ENCODE peak calls at places on chromosomes 2 and 18, in seven cellular contexts. A is breast epithelium; X is tibial artery; I is GM23248; Q is fibroblast of lung; C is hepatocyte; V is CD8-positive, alpha-beta memory T cell. T is an unnamed sample. For H3K27me3, the result is how much of the 10 kb centered on the place peaks cover.

GRCh38 chr2:82487354-82487753 is 1971.7 kb downstream of the SUCLG1 start:
- DNase-seq in A (no peak), X (no peak), I (no peak), Q (no peak), C (no peak), V (no peak), T (no peak)

GRCh38 chr2:202716953-202717597 is 82.3 kb downstream of the FAM117B start:
- DNase-seq in A (no peak), X (no peak), I (no peak), Q (no peak), C (no peak), V (no peak), T (no peak)

GRCh38 chr2:138212434-138212833 is 248.2 kb downstream of the HNMT start:
- DNase-seq in A (no peak), X (no peak), I (no peak), Q (peak), C (no peak), V (no peak), T (no peak)

GRCh38 chr2:49616800-49617199 is 462.5 kb upstream of the FSHR start:
- DNase-seq in A (no peak), X (no peak), I (peak), Q (peak), C (peak), V (no peak), T (peak)

GRCh38 chr2:134320930-134321329 is 67.1 kb downstream of the MGAT5 start:
- DNase-seq in A (no peak), X (no peak), I (no peak), Q (no peak), C (no peak), V (no peak), T (no peak)

GRCh38 chr2:109458512-109458911 is 155.3 kb downstream of the SEPTIN10 start:
- DNase-seq in A (no peak), X (peak), I (no peak), Q (no peak), C (no peak), V (no peak), T (no peak)

GRCh38 chr2:226115102-226115831 is 684.4 kb downstream of the IRS1 start:
- DNase-seq in A (no peak), X (no peak), I (peak), Q (peak), C (peak), V (no peak), T (no peak)

GRCh38 chr18:25019946-25020345 is 332.0 kb downstream of the ZNF521 start:
- DNase-seq in A (no peak), X (no peak), I (no peak), Q (no peak), C (no peak), V (no peak), T (no peak)

GRCh38 chr2:99921903-99922302 is 220.5 kb downstream of the AFF3 start:
- DNase-seq in A (no peak), X (no peak), I (no peak), Q (no peak), C (no peak), V (no peak), T (no peak)

GRCh38 chr2:62321370-62321769 is 125.5 kb downstream of the B3GNT2 start:
- DNase-seq in A (no peak), X (no peak), I (no peak), Q (no peak), C (no peak), V (no peak), T (no peak)

GRCh38 chr2:232543928-232544631 is 4.6 kb downstream of the CHRNG start:
- DNase-seq in A (no peak), X (no peak), I (no peak), Q (no peak), C (no peak), V (no peak), T (no peak)

GRCh38 chr2:24825883-24826800 is 32.9 kb downstream of the CENPO start:
- DNase-seq in A (no peak), X (peak), I (no peak), Q (peak), C (no peak), V (no peak), T (no peak)

GRCh38 chr2:53632126-53632460 is 135.5 kb upstream of the CHAC2 start:
- DNase-seq in A (no peak), X (no peak), I (no peak), Q (no peak), C (no peak), V (no peak), T (no peak)

GRCh38 chr2:57981369-57981768 is 65.2 kb upstream of the VRK2 start:
- DNase-seq in A (no peak), X (no peak), I (peak), Q (peak), C (no peak), V (no peak), T (no peak)

GRCh38 chr18:69858897-69859296 is 88.8 kb downstream of the CD226 start:
- DNase-seq in A (no peak), X (no peak), I (no peak), Q (no peak), C (no peak), V (no peak), T (no peak)

GRCh38 chr2:228827056-228827455 is 444.0 kb downstream of the PID1 start:
- DNase-seq in A (no peak), X (no peak), I (peak), Q (no peak), C (no peak), V (no peak), T (no peak)

GRCh38 chr2:46388873-46389272 is 90.5 kb upstream of the TMEM247 start:
- DNase-seq in A (no peak), X (no peak), I (no peak), Q (no peak), C (no peak), V (no peak), T (no peak)

GRCh38 chr2:96088340-96089335 is 27.7 kb downstream of the ADRA2B start:
- DNase-seq in A (peak), X (no peak), I (no peak), Q (no peak), C (no peak), V (no peak), T (peak)

GRCh38 chr2:19369341-19369955 is 11.0 kb upstream of the OSR1 start:
- DNase-seq in A (no peak), X (no peak), I (peak), Q (peak), C (no peak), V (no peak), T (peak)

GRCh38 chr2:126406267-126406666 is 249.7 kb upstream of the GYPC start:
- DNase-seq in A (no peak), X (no peak), I (no peak), Q (no peak), C (no peak), V (no peak), T (no peak)

GRCh38 chr2:127623388-127624320 is 22.3 kb upstream of the GPR17 start:
- DNase-seq in A (peak), X (peak), I (peak), Q (peak), C (no peak), V (no peak), T (no peak)

GRCh38 chr2:80852808-80853139 is 548.2 kb upstream of the LRRTM1 start:
- DNase-seq in A (no peak), X (no peak), I (no peak), Q (no peak), C (no peak), V (no peak), T (peak)

GRCh38 chr2:238134393-238134785 is 4.1 kb upstream of the KLHL30 start:
- DNase-seq in A (no peak), X (no peak), I (no peak), Q (no peak), C (no peak), V (no peak), T (no peak)

GRCh38 chr2:36376319-36376765 is 20.8 kb downstream of the CRIM1 start:
- DNase-seq in A (peak), X (peak), I (peak), Q (peak), C (peak), V (no peak), T (no peak)

GRCh38 chr18:27073404-27073830 is 111.7 kb downstream of the CHST9 start:
- DNase-seq in A (no peak), X (no peak), I (no peak), Q (no peak), C (no peak), V (no peak), T (no peak)

GRCh38 chr2:114022360-114023085 is 132.6 kb downstream of the ACTR3 start:
- DNase-seq in A (no peak), X (no peak), I (peak), Q (peak), C (peak), V (no peak), T (no peak)

GRCh38 chr18:41579185-41579584 is 375.8 kb upstream of the PIK3C3 start:
- DNase-seq in A (no peak), X (no peak), I (no peak), Q (no peak), C (no peak), V (no peak), T (no peak)

GRCh38 chr2:201413552-201413951 is 37.7 kb downstream of the TRAK2 start:
- DNase-seq in A (no peak), X (no peak), I (no peak), Q (no peak), C (no peak), V (no peak), T (no peak)
- H3K4me3 ChIP-seq in A (no peak), X (no peak), I (no peak), Q (no peak), C (no peak), V (peak), T (no peak)

GRCh38 chr2:70936979-70937811 is 1.5 kb downstream of the ATP6V1B1 start:
- DNase-seq in A (no peak), X (peak), I (no peak), Q (peak), C (peak), V (no peak), T (peak)
- H3K27me3 ChIP-seq in A (under half), X (under half), I (under half), Q (under half), C (under half), V (under half), T (under half)

DNA sequence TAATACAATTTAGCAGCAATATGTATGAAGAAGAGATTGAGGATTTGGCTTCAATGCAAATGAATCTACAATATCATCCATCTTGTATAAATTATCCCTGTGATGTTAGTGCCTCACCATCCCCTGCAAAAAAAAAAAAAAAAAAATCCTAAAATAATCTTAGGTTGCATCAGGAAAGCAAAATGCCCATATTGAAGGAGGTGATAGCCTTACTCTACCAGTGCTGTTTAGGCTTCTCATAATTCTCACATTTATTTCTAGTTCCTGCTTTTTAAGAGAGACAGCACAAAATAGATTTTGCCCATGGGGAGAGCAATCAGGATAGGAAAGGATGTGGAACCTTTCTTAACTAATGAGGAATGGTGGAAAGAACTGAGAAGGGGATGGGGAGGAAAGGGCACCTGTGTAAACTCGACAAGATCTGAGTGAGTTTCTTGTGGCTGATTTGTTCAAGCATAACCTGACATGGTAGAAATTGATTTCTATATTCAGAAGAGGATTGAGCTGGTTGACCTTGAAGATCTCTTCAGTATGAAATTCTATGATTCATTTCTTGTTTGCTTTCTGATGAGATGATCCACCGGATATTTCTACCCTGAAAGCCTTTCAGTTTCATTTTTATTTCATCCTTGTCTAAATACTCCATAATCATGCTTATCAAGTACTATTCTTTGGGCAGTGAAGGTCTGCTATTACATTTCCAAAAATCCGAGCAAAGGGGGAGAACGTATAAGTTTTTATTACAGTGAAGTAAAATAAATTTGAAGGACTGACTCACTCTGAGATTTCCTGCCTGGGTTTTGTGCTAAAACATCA is 391.2 kb downstream of the PTPRM start:
- DNase-seq in A (no peak), X (no peak), I (peak), Q (peak), C (no peak), V (no peak), T (no peak)
- H3K4me3 ChIP-seq in A (no peak), X (no peak), I (no peak), Q (peak), C (no peak), V (no peak), T (no peak)

DNA sequence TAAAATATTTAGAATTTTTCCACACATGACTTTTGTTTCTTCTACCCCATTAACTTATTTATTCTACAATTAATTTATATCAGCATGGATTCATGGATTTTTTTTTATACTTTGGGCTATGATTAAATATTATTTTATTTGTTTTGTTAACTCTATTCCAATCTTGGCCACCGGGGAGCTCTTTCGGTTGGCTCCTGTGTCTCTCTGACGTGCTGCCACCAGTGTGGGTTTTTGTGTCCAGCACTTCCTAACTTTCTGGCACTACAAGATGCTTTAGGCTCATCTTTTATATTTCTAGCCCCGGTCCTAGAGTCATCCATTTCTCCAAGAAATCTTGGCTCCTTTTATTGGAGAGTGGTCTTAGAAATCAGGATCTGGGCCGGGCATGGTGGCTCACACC is 18.9 kb downstream of the AQP12B start:
- DNase-seq in A (no peak), X (no peak), I (no peak), Q (no peak), C (no peak), V (no peak), T (no peak)
- H3K27me3 ChIP-seq in A (under half), X (under half), I (half or more), Q (under half), C (under half), V (under half), T (half or more)

GRCh38 chr2:174013310-174013751 is 48.2 kb upstream of the SP3 start:
- DNase-seq in A (peak), X (peak), I (peak), Q (no peak), C (peak), V (no peak), T (peak)
- H3K4me3 ChIP-seq in A (peak), X (peak), I (peak), Q (peak), C (peak), V (no peak), T (peak)

GRCh38 chr2:64905338-64906024 is 83.7 kb upstream of the SLC1A4 start:
- DNase-seq in A (no peak), X (no peak), I (peak), Q (no peak), C (no peak), V (no peak), T (no peak)
- H3K27me3 ChIP-seq in A (under half), X (under half), I (under half), Q (under half), C (under half), V (under half), T (under half)

GRCh38 chr18:8661754-8662573 is 43.4 kb upstream of the MTCL1 start:
- DNase-seq in A (no peak), X (no peak), I (peak), Q (peak), C (peak), V (no peak), T (peak)
- H3K4me3 ChIP-seq in A (no peak), X (no peak), I (no peak), Q (no peak), C (no peak), V (no peak), T (peak)

GRCh38 chr2:157158111-157158510 is 99.4 kb upstream of the GALNT5 start:
- DNase-seq in A (no peak), X (no peak), I (peak), Q (peak), C (no peak), V (no peak), T (no peak)

GRCh38 chr2:157160131-157160530 is 97.4 kb upstream of the GALNT5 start:
- DNase-seq in A (no peak), X (no peak), I (no peak), Q (no peak), C (no peak), V (no peak), T (no peak)

GRCh38 chr2:157152362-157152761 is 105.1 kb upstream of the GALNT5 start:
- DNase-seq in A (no peak), X (no peak), I (no peak), Q (no peak), C (no peak), V (no peak), T (no peak)

GRCh38 chr2:157159221-157159904 is 98.1 kb upstream of the GALNT5 start:
- DNase-seq in A (no peak), X (no peak), I (no peak), Q (no peak), C (no peak), V (no peak), T (no peak)

GRCh38 chr2:157155992-157156391 is 101.5 kb upstream of the GALNT5 start:
- DNase-seq in A (no peak), X (no peak), I (no peak), Q (no peak), C (no peak), V (no peak), T (no peak)
- H3K27me3 ChIP-seq in A (under half), X (under half), I (under half), Q (under half), C (under half), V (under half), T (under half)

DNA sequence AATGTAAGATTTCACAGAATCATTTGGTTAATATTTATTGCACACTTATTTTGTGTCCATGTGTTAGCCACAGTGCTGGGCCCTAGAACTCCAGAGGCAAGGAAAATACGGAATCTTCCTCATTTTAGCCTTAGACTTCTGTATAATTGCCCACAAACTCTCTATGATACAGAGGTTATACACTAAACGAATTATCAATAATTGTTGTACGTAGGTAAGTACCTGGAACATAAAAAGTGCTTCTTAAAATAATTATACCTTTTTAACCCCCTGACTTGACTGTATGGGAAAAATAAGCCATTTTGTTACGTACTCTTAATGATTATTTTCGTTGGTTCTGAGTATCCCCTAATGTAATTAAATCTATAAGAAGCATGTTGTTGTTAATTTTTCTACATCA is 119.4 kb downstream of the ARHGAP15 start:
- DNase-seq in A (no peak), X (no peak), I (no peak), Q (no peak), C (no peak), V (no peak), T (no peak)
- H3K4me3 ChIP-seq in A (no peak), X (no peak), I (no peak), Q (no peak), C (no peak), V (peak), T (no peak)

DNA sequence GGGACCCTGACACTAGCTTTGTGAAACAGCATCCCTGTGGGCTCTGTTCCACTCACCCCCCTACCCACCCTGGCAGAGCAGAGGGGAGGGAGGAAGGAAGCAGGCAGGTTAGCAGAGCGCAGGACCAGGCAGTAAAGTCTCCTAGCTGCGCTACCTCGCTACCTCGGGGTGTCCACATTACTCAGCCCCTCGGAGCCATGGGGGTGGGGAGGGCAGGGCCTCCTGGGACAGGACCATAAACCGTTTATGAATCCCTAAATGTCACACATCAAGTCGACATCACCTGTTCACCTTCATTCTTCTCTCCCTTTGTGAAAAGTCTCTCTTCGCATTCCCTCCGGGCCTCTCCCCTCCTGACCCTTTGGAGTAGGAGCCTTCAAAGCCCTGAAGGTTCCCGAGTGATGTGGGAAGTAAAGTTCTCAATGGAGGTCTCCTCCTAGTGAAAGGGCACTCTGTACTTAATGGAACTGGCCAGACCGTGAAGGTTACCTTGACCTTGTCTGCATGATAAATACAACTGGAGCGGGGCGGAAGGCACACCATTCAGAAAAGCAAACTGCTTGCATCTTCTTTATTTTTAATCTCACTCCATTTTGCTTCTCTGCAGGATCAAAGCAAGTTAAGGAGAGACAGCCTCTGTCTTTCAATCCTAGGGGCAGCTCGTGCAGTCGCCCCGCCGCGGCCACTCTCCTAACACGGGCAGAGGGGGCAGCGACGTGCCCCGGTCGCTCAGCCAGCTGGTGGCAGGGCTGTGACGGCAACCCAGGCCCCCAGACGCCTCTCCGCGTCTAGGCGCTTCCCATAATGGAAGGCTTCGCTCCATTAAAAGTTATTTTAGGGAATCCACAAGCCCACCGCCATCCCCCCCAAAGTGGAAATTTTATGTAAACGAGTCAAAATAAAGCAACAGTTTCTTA is 23.8 kb upstream of the SMAD7 start:
- DNase-seq in A (no peak), X (no peak), I (peak), Q (no peak), C (peak), V (no peak), T (peak)
- H3K27me3 ChIP-seq in A (under half), X (under half), I (under half), Q (under half), C (under half), V (under half), T (half or more)

T was measured in neural progenitor cell.